ENCODE peak calls at places on chromosomes 11 and 22, in nine cellular contexts. H, E, F, J, Y, A, Z, G and M are unnamed samples.

GRCh38 chr22:43205261-43205691 is 18.3 kb upstream of the TTLL12 start:
- ATAC-seq in H (no peak), E (peak; percentile 11), F (no peak), J (peak; percentile 33), Y (no peak), A (peak; percentile 49), Z (peak; percentile 39), G (no peak), M (peak; percentile 25)

GRCh38 chr11:80320765-80321164 is 879.9 kb upstream of the TENM4 start:
- ATAC-seq in H (no peak), E (no peak), F (no peak), J (no peak), Y (no peak), A (no peak), Z (no peak), G (no peak), M (no peak)

GRCh38 chr11:93444671-93445073 is 98.5 kb downstream of the SMCO4 start:
- ATAC-seq in H (peak; percentile 53), E (no peak), F (no peak), J (peak; percentile 67), Y (no peak), A (no peak), Z (no peak), G (no peak), M (peak; percentile 88)

GRCh38 chr22:19679476-19680099 is 34.7 kb upstream of the SEPTIN5 start:
- ATAC-seq in H (peak; percentile 49), E (no peak), F (peak; percentile 45), J (peak; percentile 47), Y (peak; percentile 86), A (no peak), Z (peak; percentile 54), G (peak; percentile 76), M (peak; percentile 44)

GRCh38 chr11:112343368-112344039 is 82.8 kb upstream of the PLET1 start:
- ATAC-seq in H (no peak), E (no peak), F (no peak), J (no peak), Y (no peak), A (no peak), Z (no peak), G (no peak), M (no peak)

GRCh38 chr22:49170053-49170452 is 657.6 kb downstream of the BRD1 start:
- ATAC-seq in H (no peak), E (no peak), F (no peak), J (no peak), Y (no peak), A (no peak), Z (no peak), G (no peak), M (no peak)

GRCh38 chr11:108571001-108571400 is 22.6 kb downstream of the EXPH5 start:
- ATAC-seq in H (no peak), E (peak; percentile 12), F (no peak), J (no peak), Y (no peak), A (no peak), Z (no peak), G (no peak), M (no peak)

GRCh38 chr11:61445535-61445934 is 15.6 kb downstream of the SDHAF2 start:
- ATAC-seq in H (no peak), E (no peak), F (no peak), J (no peak), Y (no peak), A (no peak), Z (no peak), G (no peak), M (no peak)

GRCh38 chr11:61152816-61153592 is 8.2 kb downstream of the VPS37C start:
- ATAC-seq in H (no peak), E (no peak), F (no peak), J (no peak), Y (peak; percentile 47), A (no peak), Z (no peak), G (peak; percentile 85), M (no peak)